ENCODE peak calls at places on chromosome 16, in four cellular contexts. Y is NCI-H1092, W is hepatic stellate cell, B is HEK293T. K is an unnamed sample.

GRCh38 chr16:48426244-48427135 is 41.3 kb upstream of the SIAH1 start:
- DNase-seq in Y (no peak), B (no peak), W (no peak), K (no peak)

GRCh38 chr16:31508706-31509523 is 724 bp upstream of the RUSF1 start:
- DNase-seq in B (no peak), W (no peak), Y (no peak), K (no peak)

GRCh38 chr16:11619327-11619851 is 32.7 kb upstream of the LITAF start:
- DNase-seq in Y (no peak), W (no peak), B (no peak), K (no peak)

GRCh38 chr16:86556576-86556975 is 1.5 kb upstream of the MTHFSD start:
- DNase-seq in Y (peak; percentile 19), W (no peak), B (no peak), K (no peak)

GRCh38 chr16:21167360-21167759 is 8.9 kb downstream of the LDAF1 start:
- DNase-seq in W (peak; percentile 63), B (no peak), Y (no peak), K (no peak)

GRCh38 chr16:75483222-75483621 is 12.0 kb downstream of the CHST6 start:
- DNase-seq in B (no peak), W (no peak), Y (no peak), K (no peak)

GRCh38 chr16:17657037-17657436 is 186.3 kb upstream of the XYLT1 start:
- DNase-seq in W (no peak), B (no peak), Y (no peak), K (no peak)

GRCh38 chr16:87317766-87318121 is 552 bp upstream of the C16orf95 start:
- DNase-seq in Y (peak; percentile 25), B (peak; percentile 54), W (peak; percentile 80), K (no peak)

GRCh38 chr16:70396209-70396904 is 42.5 kb downstream of the ST3GAL2 start:
- DNase-seq in B (peak; percentile 40), W (peak; percentile 49), Y (no peak), K (no peak)

GRCh38 chr16:57834936-57835335 is 32.6 kb upstream of the KIFC3 start:
- DNase-seq in B (no peak), W (no peak), Y (no peak), K (no peak)

GRCh38 chr16:57667526-57668258 is 414 bp upstream of the ADGRG3 start:
- DNase-seq in W (no peak), B (no peak), Y (no peak), K (no peak)

GRCh38 chr16:87436225-87437172 is 44.4 kb downstream of the MAP1LC3B start:
- DNase-seq in B (no peak), Y (no peak), W (peak; percentile 40), K (no peak)

GRCh38 chr16:76204249-76204648 is 73.0 kb upstream of the CNTNAP4 start:
- DNase-seq in W (no peak), Y (no peak), B (no peak), K (no peak)

GRCh38 chr16:85733839-85734170 is 17.1 kb downstream of the C16orf74 start:
- DNase-seq in B (no peak), Y (no peak), W (peak; percentile 47), K (no peak)

GRCh38 chr16:21166561-21166961 is 8.1 kb downstream of the LDAF1 start:
- DNase-seq in W (no peak), Y (no peak), B (no peak), K (no peak)

GRCh38 chr16:3074860-3075545 is 9.6 kb downstream of the IL32 start:
- DNase-seq in Y (no peak), W (no peak), B (no peak), K (peak; percentile 65)

GRCh38 chr16:67481561-67482259 is 753 bp upstream of the ATP6V0D1 start:
- DNase-seq in B (no peak), Y (peak; percentile 65), W (no peak), K (no peak)

GRCh38 chr16:54289242-54290051 is 2.9 kb upstream of the IRX3 start:
- DNase-seq in B (peak; percentile 38), W (no peak), Y (no peak), K (no peak)

GRCh38 chr16:56279132-56279531 is 87.8 kb downstream of the GNAO1 start:
- DNase-seq in B (no peak), Y (no peak), W (no peak), K (no peak)

GRCh38 chr16:54928016-54928356 is 2.7 kb upstream of the IRX5 start:
- DNase-seq in W (no peak), Y (no peak), B (no peak), K (no peak)

GRCh38 chr16:89361756-89362155 is 128.6 kb downstream of the ANKRD11 start:
- DNase-seq in W (no peak), Y (no peak), B (no peak), K (no peak)

GRCh38 chr16:4262303-4262835 is 10.5 kb downstream of the TFAP4 start:
- DNase-seq in Y (no peak), B (no peak), W (no peak), K (no peak)

GRCh38 chr16:85183564-85183963 is 71.3 kb upstream of the CIBAR2 start:
- DNase-seq in B (no peak), Y (no peak), W (no peak), K (no peak)

GRCh38 chr16:1526608-1527555 is 6.6 kb upstream of the TMEM204 start:
- DNase-seq in Y (no peak), B (no peak), W (no peak), K (no peak)

GRCh38 chr16:29982560-29983419 is 9.1 kb downstream of the TAOK2 start:
- DNase-seq in B (no peak), W (no peak), Y (no peak), K (no peak)

GRCh38 chr16:50153648-50154368 is 702 bp downstream of the TENT4B start:
- DNase-seq in Y (no peak), B (peak; percentile 30), W (peak; percentile 37), K (peak; percentile 39)

GRCh38 chr16:50474138-50474537 is 74.1 kb upstream of the NKD1 start:
- DNase-seq in W (no peak), Y (no peak), B (no peak), K (no peak)

GRCh38 chr16:80369559-80369958 is 171.2 kb upstream of the DYNLRB2 start:
- DNase-seq in W (peak; percentile 39), Y (no peak), B (peak; percentile 11), K (no peak)

GRCh38 chr16:30473231-30474061 is 904 bp downstream of the ITGAL start:
- DNase-seq in B (no peak), W (no peak), Y (no peak), K (peak; percentile 72)

GRCh38 chr16:963913-964695 is 6.7 kb downstream of the LMF1 start:
- DNase-seq in W (no peak), B (no peak), Y (no peak), K (no peak)

GRCh38 chr16:35598696-35599332 is 2139.4 kb downstream of the TP53TG3F start:
- DNase-seq in B (no peak), W (no peak), Y (no peak), K (no peak)

GRCh38 chr16:84340305-84341040 is 27.9 kb upstream of the ATP2C2 start:
- DNase-seq in B (no peak), Y (no peak), W (no peak), K (no peak)

GRCh38 chr16:27450836-27451341 is 48.9 kb downstream of the IL21R start:
- DNase-seq in Y (no peak), B (no peak), W (no peak), K (no peak)

GRCh38 chr16:78543066-78543465 is 443.6 kb downstream of the WWOX start:
- DNase-seq in W (no peak), B (no peak), Y (no peak), K (no peak)

GRCh38 chr16:4652561-4652960 is 27.9 kb downstream of the MGRN1 start:
- DNase-seq in Y (no peak), W (no peak), B (no peak), K (no peak)